ENCODE peak calls at places on chromosomes 1 and 21, in ten cellular contexts. B is H4; V is NCI-H2081; A is cerebellar cortex; T is RWPE1; Z is activated CD4-positive, alpha-beta T cell treated with anti-CD3 and anti-CD28 coated beads for 24 hours; H is ACHN; P is activated T-helper 1 cell treated with anti-CD3 and anti-CD28 coated beads, Interleukin-12 subunit alpha, Interleukin-12 subunit beta, Interleukin-2, Interleukin-4 antibody, amounts not matched to agents 30 ng/mL and 10 ng/mL and 1 ng/mL, durations not matched to agents 14 hours and 24 hours and 36 hours; E is memory B cell; L is NCI-H1105 treated with DMSO at 0.1 percent for 48 hours. W is an unnamed sample.

GRCh38 chr1:78145105-78145580 is 99.4 kb downstream of the GIPC2 start:
- DNase-seq in B (peak), V (peak), A (peak), T (peak), Z (no peak), H (peak), P (no peak), E (no peak), L (peak), W (no peak)

GRCh38 chr1:226655251-226656163 is 83.6 kb downstream of the ITPKB start:
- DNase-seq in B (no peak), V (peak), A (no peak), T (no peak), Z (no peak), H (no peak), P (no peak), E (no peak), L (peak), W (no peak)

GRCh38 chr1:67135354-67135753 is 584 bp upstream of the C1orf141 start:
- DNase-seq in B (peak), V (no peak), A (no peak), T (no peak), Z (no peak), H (no peak), P (no peak), E (no peak), L (no peak), W (no peak)

GRCh38 chr1:182146286-182146685 is 84.8 kb upstream of the ZNF648 start:
- DNase-seq in B (no peak), V (no peak), A (no peak), T (no peak), Z (no peak), H (no peak), P (no peak), E (no peak), L (no peak), W (no peak)

GRCh38 chr21:15319727-15320126 is 254.9 kb upstream of the NRIP1 start:
- DNase-seq in B (no peak), V (no peak), A (no peak), T (no peak), Z (no peak), H (no peak), P (no peak), E (no peak), L (no peak), W (no peak)

GRCh38 chr1:164703415-164703814 is 144.4 kb downstream of the PBX1 start:
- DNase-seq in B (no peak), V (no peak), A (peak), T (no peak), Z (no peak), H (no peak), P (no peak), E (no peak), L (no peak), W (no peak)

GRCh38 chr21:37061926-37062591 is 10.8 kb downstream of the PIGP start:
- DNase-seq in B (peak), V (no peak), A (no peak), T (no peak), Z (no peak), H (no peak), P (no peak), E (no peak), L (no peak), W (no peak)

GRCh38 chr1:183168308-183168707 is 17.8 kb upstream of the LAMC2 start:
- DNase-seq in B (no peak), V (no peak), A (no peak), T (no peak), Z (no peak), H (no peak), P (no peak), E (no peak), L (no peak), W (no peak)

GRCh38 chr1:151908228-151908691 is 1.1 kb downstream of the THEM4 start:
- DNase-seq in B (no peak), V (no peak), A (no peak), T (no peak), Z (no peak), H (peak), P (no peak), E (no peak), L (no peak), W (no peak)